ENCODE peak calls at places on chromosomes 4 and X, in seven cellular contexts. One of them, this sample, is unnamed.

GRCh38 chrX:40644821-40645358 is 2.5 kb downstream of the CXorf38 start:
- DNase-seq in GM23248: peak; percentile 80
- DNase-seq in A549: no peak
- DNase-seq in H7: no peak
- DNase-seq in brain microvascular endothelial cell: peak; percentile 68
- DNase-seq in AG09309: peak; percentile 34
- DNase-seq in CD8-positive, alpha-beta T cell: peak; percentile 71
- DNase-seq in this sample: peak; percentile 64

GRCh38 chr4:86653237-86653865 is 59.2 kb downstream of the PTPN13 start:
- DNase-seq in A549: no peak
- DNase-seq in GM23248: no peak
- DNase-seq in AG09309: no peak
- DNase-seq in brain microvascular endothelial cell: no peak
- DNase-seq in H7: peak; percentile 27
- DNase-seq in CD8-positive, alpha-beta T cell: no peak
- DNase-seq in this sample: peak; percentile 21

GRCh38 chr4:148346657-148347056 is 95.6 kb downstream of the NR3C2 start:
- DNase-seq in AG09309: no peak
- DNase-seq in CD8-positive, alpha-beta T cell: no peak
- DNase-seq in GM23248: no peak
- DNase-seq in A549: no peak
- DNase-seq in brain microvascular endothelial cell: no peak
- DNase-seq in H7: no peak
- DNase-seq in this sample: no peak

GRCh38 chr4:24765331-24765990 is 29.9 kb upstream of the SOD3 start:
- DNase-seq in GM23248: peak; percentile 82
- DNase-seq in CD8-positive, alpha-beta T cell: no peak
- DNase-seq in A549: no peak
- DNase-seq in H7: no peak
- DNase-seq in AG09309: no peak
- DNase-seq in brain microvascular endothelial cell: no peak
- DNase-seq in this sample: no peak

GRCh38 chr4:26300314-26301307 is 20.2 kb upstream of the RBPJ start:
- DNase-seq in AG09309: no peak
- DNase-seq in H7: no peak
- DNase-seq in brain microvascular endothelial cell: no peak
- DNase-seq in GM23248: peak; percentile 65
- DNase-seq in A549: no peak
- DNase-seq in CD8-positive, alpha-beta T cell: no peak
- DNase-seq in this sample: no peak

GRCh38 chr4:96293806-96294205 is 453.9 kb downstream of the PDHA2 start:
- DNase-seq in GM23248: no peak
- DNase-seq in CD8-positive, alpha-beta T cell: no peak
- DNase-seq in AG09309: no peak
- DNase-seq in brain microvascular endothelial cell: peak; percentile 27
- DNase-seq in A549: no peak
- DNase-seq in H7: no peak
- DNase-seq in this sample: no peak

GRCh38 chr4:124212835-124213640 is 499.5 kb downstream of the ANKRD50 start:
- DNase-seq in H7: no peak
- DNase-seq in A549: no peak
- DNase-seq in AG09309: no peak
- DNase-seq in CD8-positive, alpha-beta T cell: no peak
- DNase-seq in brain microvascular endothelial cell: peak; percentile 23
- DNase-seq in GM23248: peak; percentile 14
- DNase-seq in this sample: no peak

GRCh38 chr4:2860391-2861348 is 17.0 kb downstream of the ADD1 start:
- DNase-seq in CD8-positive, alpha-beta T cell: no peak
- DNase-seq in AG09309: no peak
- DNase-seq in A549: no peak
- DNase-seq in GM23248: no peak
- DNase-seq in H7: no peak
- DNase-seq in brain microvascular endothelial cell: peak; percentile 26
- DNase-seq in this sample: no peak

GRCh38 chrX:31091819-31092218 is 20.0 kb upstream of the FTHL17 start:
- DNase-seq in AG09309: no peak
- DNase-seq in CD8-positive, alpha-beta T cell: no peak
- DNase-seq in GM23248: no peak
- DNase-seq in brain microvascular endothelial cell: no peak
- DNase-seq in H7: no peak
- DNase-seq in A549: no peak
- DNase-seq in this sample: no peak

GRCh38 chr4:136713140-136713539 is 819.2 kb downstream of the PCDH18 start:
- DNase-seq in H7: peak; percentile 3
- DNase-seq in A549: no peak
- DNase-seq in GM23248: peak; percentile 4
- DNase-seq in AG09309: no peak
- DNase-seq in CD8-positive, alpha-beta T cell: no peak
- DNase-seq in brain microvascular endothelial cell: peak; percentile 52
- DNase-seq in this sample: peak; percentile 17

GRCh38 chr4:8237256-8237989 is 32.1 kb upstream of the HTRA3 start:
- DNase-seq in GM23248: no peak
- DNase-seq in H7: peak; percentile 72
- DNase-seq in brain microvascular endothelial cell: no peak
- DNase-seq in AG09309: no peak
- DNase-seq in CD8-positive, alpha-beta T cell: no peak
- DNase-seq in A549: no peak
- DNase-seq in this sample: no peak

GRCh38 chr4:8267077-8267476 is 2.5 kb upstream of the HTRA3 start:
- DNase-seq in brain microvascular endothelial cell: no peak
- DNase-seq in CD8-positive, alpha-beta T cell: no peak
- DNase-seq in A549: peak; percentile 70
- DNase-seq in AG09309: no peak
- DNase-seq in H7: peak; percentile 94
- DNase-seq in GM23248: peak; percentile 89
- DNase-seq in this sample: peak; percentile 41

GRCh38 chrX:123603516-123603915 is 129.3 kb downstream of the THOC2 start:
- DNase-seq in brain microvascular endothelial cell: no peak
- DNase-seq in H7: no peak
- DNase-seq in A549: no peak
- DNase-seq in CD8-positive, alpha-beta T cell: no peak
- DNase-seq in GM23248: no peak
- DNase-seq in AG09309: peak; percentile 33
- DNase-seq in this sample: no peak

GRCh38 chr4:49217492-49217891 is 231.4 kb downstream of the CWH43 start:
- DNase-seq in H7: no peak
- DNase-seq in GM23248: no peak
- DNase-seq in A549: no peak
- DNase-seq in CD8-positive, alpha-beta T cell: no peak
- DNase-seq in brain microvascular endothelial cell: no peak
- DNase-seq in AG09309: no peak
- DNase-seq in this sample: no peak

DNA sequence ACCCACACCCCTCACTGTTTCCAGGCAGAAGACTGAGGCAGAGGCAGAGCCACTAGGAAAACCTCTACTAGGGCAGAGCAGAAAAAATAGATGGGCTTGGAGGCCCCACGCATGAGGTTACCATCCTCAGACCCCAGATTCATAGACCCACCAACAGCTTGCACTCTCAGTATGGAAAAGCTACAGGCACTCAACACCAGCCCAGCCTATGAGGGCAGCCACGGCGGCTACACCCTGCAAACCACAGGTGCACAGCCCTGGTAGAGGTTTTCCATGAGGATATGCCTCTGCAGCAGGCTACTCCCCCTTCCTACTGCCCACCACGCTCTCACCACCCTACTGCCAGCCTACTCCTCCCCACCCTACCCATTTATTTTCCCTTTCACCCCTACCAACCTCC is 235.1 kb downstream of the CWH43 start:
- DNase-seq in CD8-positive, alpha-beta T cell: no peak
- DNase-seq in A549: no peak
- DNase-seq in AG09309: no peak
- DNase-seq in H7: no peak
- DNase-seq in GM23248: no peak
- DNase-seq in brain microvascular endothelial cell: no peak
- DNase-seq in this sample: no peak
- H3K4me3 ChIP-seq in CD8-positive, alpha-beta T cell: no peak overlapping the region
- H3K4me3 ChIP-seq in A549: no peak overlapping the region
- H3K4me3 ChIP-seq in AG09309: no peak overlapping the region
- H3K4me3 ChIP-seq in H7: no peak overlapping the region
- H3K4me3 ChIP-seq in GM23248: no peak overlapping the region
- H3K4me3 ChIP-seq in brain microvascular endothelial cell: no peak overlapping the region
- H3K4me3 ChIP-seq in this sample: no peak overlapping the region

GRCh38 chrX:75154871-75155270 is 1.2 kb downstream of the ABCB7 start:
- DNase-seq in CD8-positive, alpha-beta T cell: no peak
- DNase-seq in H7: no peak
- DNase-seq in GM23248: no peak
- DNase-seq in brain microvascular endothelial cell: no peak
- DNase-seq in A549: no peak
- DNase-seq in AG09309: no peak
- DNase-seq in this sample: no peak
- H3K4me3 ChIP-seq in CD8-positive, alpha-beta T cell: no peak overlapping the region
- H3K4me3 ChIP-seq in H7: no peak overlapping the region
- H3K4me3 ChIP-seq in GM23248: peak overlapping the region; percentile 100
- H3K4me3 ChIP-seq in brain microvascular endothelial cell: no peak overlapping the region
- H3K4me3 ChIP-seq in A549: peak overlapping the region; percentile 87
- H3K4me3 ChIP-seq in AG09309: no peak overlapping the region
- H3K4me3 ChIP-seq in this sample: peak overlapping the region; percentile 86

GRCh38 chr4:188429965-188430364 is 290.7 kb downstream of the TRIML1 start:
- DNase-seq in GM23248: no peak
- DNase-seq in H7: no peak
- DNase-seq in brain microvascular endothelial cell: no peak
- DNase-seq in CD8-positive, alpha-beta T cell: no peak
- DNase-seq in A549: no peak
- DNase-seq in AG09309: no peak
- DNase-seq in this sample: no peak

GRCh38 chr4:188430384-188430783 is 291.1 kb downstream of the TRIML1 start:
- DNase-seq in H7: no peak
- DNase-seq in A549: no peak
- DNase-seq in brain microvascular endothelial cell: no peak
- DNase-seq in AG09309: no peak
- DNase-seq in CD8-positive, alpha-beta T cell: no peak
- DNase-seq in GM23248: no peak
- DNase-seq in this sample: no peak

GRCh38 chr4:188433916-188434315 is 294.7 kb downstream of the TRIML1 start:
- DNase-seq in A549: no peak
- DNase-seq in AG09309: no peak
- DNase-seq in H7: no peak
- DNase-seq in brain microvascular endothelial cell: peak; percentile 25
- DNase-seq in CD8-positive, alpha-beta T cell: no peak
- DNase-seq in GM23248: peak; percentile 6
- DNase-seq in this sample: no peak

GRCh38 chr4:188434686-188435085 is 295.4 kb downstream of the TRIML1 start:
- DNase-seq in CD8-positive, alpha-beta T cell: no peak
- DNase-seq in H7: no peak
- DNase-seq in AG09309: no peak
- DNase-seq in GM23248: no peak
- DNase-seq in brain microvascular endothelial cell: no peak
- DNase-seq in A549: no peak
- DNase-seq in this sample: no peak

GRCh38 chr4:188432328-188432727 is 293.1 kb downstream of the TRIML1 start:
- DNase-seq in AG09309: no peak
- DNase-seq in CD8-positive, alpha-beta T cell: no peak
- DNase-seq in A549: no peak
- DNase-seq in GM23248: no peak
- DNase-seq in brain microvascular endothelial cell: no peak
- DNase-seq in H7: no peak
- DNase-seq in this sample: no peak
- H3K4me3 ChIP-seq in AG09309: no peak overlapping the region
- H3K4me3 ChIP-seq in CD8-positive, alpha-beta T cell: no peak overlapping the region
- H3K4me3 ChIP-seq in A549: no peak overlapping the region
- H3K4me3 ChIP-seq in GM23248: no peak overlapping the region
- H3K4me3 ChIP-seq in brain microvascular endothelial cell: no peak overlapping the region
- H3K4me3 ChIP-seq in H7: no peak overlapping the region
- H3K4me3 ChIP-seq in this sample: no peak overlapping the region

DNA sequence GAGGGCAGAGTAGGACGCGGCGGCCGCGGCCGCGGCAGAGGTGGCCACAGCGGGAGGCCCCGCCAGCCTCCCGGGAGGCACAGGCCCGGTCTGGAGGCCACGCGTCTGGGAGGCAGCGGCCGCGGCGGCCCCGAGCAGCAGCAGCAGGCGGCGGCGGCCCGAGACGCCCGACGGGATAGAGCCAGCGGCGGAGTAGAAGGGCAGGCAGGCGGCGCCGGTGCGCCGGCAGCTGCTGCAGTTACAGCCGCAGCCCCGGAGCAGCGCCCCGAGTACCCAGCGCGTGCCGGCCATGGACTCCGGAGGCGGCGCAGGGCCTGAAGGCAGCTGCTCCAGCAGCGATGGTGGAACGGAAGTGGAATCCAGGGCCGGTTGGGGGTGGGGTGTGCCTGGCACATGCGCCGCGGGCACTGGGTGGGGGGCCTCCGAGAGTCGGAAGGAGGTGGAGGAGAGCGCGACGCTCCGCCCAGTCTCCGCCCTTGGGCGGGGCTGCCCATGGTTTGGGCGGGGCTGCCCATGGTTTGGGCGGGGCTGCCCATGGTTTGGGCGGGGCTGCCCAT is at the start of gene GRSF1:
- DNase-seq in CD8-positive, alpha-beta T cell: peak; percentile 96
- DNase-seq in H7: peak; percentile 98
- DNase-seq in GM23248: peak; percentile 96
- DNase-seq in AG09309: peak; percentile 59
- DNase-seq in brain microvascular endothelial cell: peak; percentile 83
- DNase-seq in A549: peak; percentile 66
- DNase-seq in this sample: peak; percentile 97
- H3K4me3 ChIP-seq in CD8-positive, alpha-beta T cell: peak within 1 kb of the TSS; percentile 80
- H3K4me3 ChIP-seq in H7: peak within 1 kb of the TSS; percentile 76
- H3K4me3 ChIP-seq in GM23248: peak within 1 kb of the TSS; percentile 84
- H3K4me3 ChIP-seq in AG09309: peak within 1 kb of the TSS; percentile 68
- H3K4me3 ChIP-seq in brain microvascular endothelial cell: peak within 1 kb of the TSS; percentile 98
- H3K4me3 ChIP-seq in A549: peak within 1 kb of the TSS; percentile 98
- H3K4me3 ChIP-seq in this sample: peak within 1 kb of the TSS; percentile 93